ENCODE peak calls at places on chromosomes 6 and 20, in six cellular contexts. Z, A, C, Q, G and O are unnamed samples.

GRCh38 chr6:14882394-14883073 is 363.3 kb upstream of the JARID2 start:
- DNase-seq in C (peak), A (no peak), G (no peak), Q (no peak), Z (no peak), O (no peak)

GRCh38 chr6:75230484-75231325 is 12.9 kb downstream of the COX7A2 start:
- DNase-seq in C (peak), Q (peak), Z (peak), A (peak), G (no peak), O (peak)

GRCh38 chr20:62208805-62209755 is 11.0 kb downstream of the HRH3 start:
- DNase-seq in G (no peak), Z (no peak), A (no peak), C (no peak), Q (peak), O (peak)

GRCh38 chr6:21317634-21318033 is 275.9 kb upstream of the SOX4 start:
- DNase-seq in A (no peak), Q (no peak), G (no peak), Z (no peak), C (no peak), O (no peak)

GRCh38 chr20:63253438-63254236 is 626 bp downstream of the NKAIN4 start:
- DNase-seq in G (no peak), A (peak), Q (no peak), C (no peak), Z (peak), O (peak)

GRCh38 chr6:166471797-166472260 is 89.1 kb upstream of the MPC1 start:
- DNase-seq in G (no peak), Z (no peak), A (no peak), C (no peak), Q (no peak), O (no peak)

GRCh38 chr6:3577517-3577916 is 120.7 kb upstream of the SLC22A23 start:
- DNase-seq in Q (no peak), G (no peak), Z (no peak), C (no peak), A (no peak), O (no peak)

GRCh38 chr20:51366155-51366886 is 176.2 kb downstream of the NFATC2 start:
- DNase-seq in Z (peak), G (no peak), Q (no peak), C (peak), A (no peak), O (peak)

GRCh38 chr6:30782425-30783014 is 38.2 kb upstream of the IER3 start:
- DNase-seq in G (no peak), Z (peak), Q (no peak), C (peak), A (no peak), O (no peak)

GRCh38 chr6:47440722-47441121 is 36.9 kb upstream of the CD2AP start:
- DNase-seq in G (no peak), A (no peak), C (no peak), Z (no peak), Q (no peak), O (no peak)

GRCh38 chr6:75934643-75935472 is 137.6 kb downstream of the IMPG1 start:
- DNase-seq in A (peak), C (peak), Z (peak), Q (peak), G (no peak), O (peak)

GRCh38 chr20:53100476-53100911 is 128.3 kb downstream of the TSHZ2 start:
- DNase-seq in Z (peak), G (no peak), Q (no peak), A (peak), C (no peak), O (no peak)

GRCh38 chr20:50746138-50746940 is 15.0 kb downstream of the PARD6B start:
- DNase-seq in G (no peak), C (no peak), A (no peak), Z (no peak), Q (no peak), O (no peak)

GRCh38 chr6:85641522-85641915 is 1.2 kb downstream of the SYNCRIP start:
- DNase-seq in Z (peak), A (no peak), C (peak), Q (peak), G (no peak), O (no peak)

GRCh38 chr20:20014659-20015058 is 2.5 kb upstream of the NAA20 start:
- DNase-seq in A (no peak), Z (no peak), Q (no peak), G (no peak), C (no peak), O (no peak)

GRCh38 chr20:11849270-11849920 is 68.3 kb upstream of the BTBD3 start:
- DNase-seq in Q (no peak), A (no peak), C (peak), Z (peak), G (no peak), O (no peak)

GRCh38 chr6:29954272-29954671 is 11.9 kb downstream of the HLA-A start:
- DNase-seq in C (no peak), Q (no peak), A (no peak), Z (no peak), G (no peak), O (no peak)

GRCh38 chr6:108116781-108117426 is 42.4 kb upstream of the OSTM1 start:
- DNase-seq in Z (no peak), A (no peak), G (no peak), Q (no peak), C (no peak), O (no peak)

GRCh38 chr6:137740967-137741761 is 125.9 kb upstream of the TNFAIP3 start:
- DNase-seq in Q (no peak), Z (no peak), A (no peak), G (no peak), C (no peak), O (peak)

GRCh38 chr6:2651536-2651935 is 99.2 kb downstream of the MYLK4 start:
- DNase-seq in A (no peak), Q (no peak), G (no peak), Z (no peak), C (no peak), O (no peak)

GRCh38 chr6:41059569-41059968 is 6.6 kb downstream of the APOBEC2 start:
- DNase-seq in C (peak), Q (peak), Z (peak), G (no peak), A (no peak), O (peak)

GRCh38 chr20:23923311-23923710 is 43.8 kb upstream of the CST5 start:
- DNase-seq in Z (no peak), G (no peak), Q (no peak), C (no peak), A (no peak), O (no peak)

GRCh38 chr20:63586797-63587196 is 12.8 kb upstream of the HELZ2 start:
- DNase-seq in C (no peak), Z (no peak), Q (no peak), A (no peak), G (no peak), O (no peak)

GRCh38 chr6:113649276-113649675 is 207.9 kb upstream of the MARCKS start:
- DNase-seq in Z (no peak), C (no peak), G (no peak), A (no peak), Q (no peak), O (no peak)

GRCh38 chr6:13422601-13423247 is 64.7 kb downstream of the GFOD1 start:
- DNase-seq in C (peak), Q (no peak), G (peak), A (peak), Z (peak), O (peak)

GRCh38 chr6:169988769-169989550 is 237.5 kb downstream of the ERMARD start:
- DNase-seq in G (no peak), Z (no peak), Q (no peak), A (no peak), C (no peak), O (no peak)

GRCh38 chr6:159594106-159594749 is 98.8 kb downstream of the SOD2 start:
- DNase-seq in Q (no peak), G (no peak), Z (no peak), C (peak), A (no peak), O (no peak)

GRCh38 chr6:1040393-1040792 is 271.5 kb upstream of the FOXQ1 start:
- DNase-seq in C (no peak), Q (no peak), Z (no peak), G (no peak), A (no peak), O (no peak)

GRCh38 chr20:11090751-11091150 is 417.0 kb upstream of the JAG1 start:
- DNase-seq in A (no peak), G (no peak), Z (no peak), C (no peak), Q (no peak), O (no peak)

GRCh38 chr6:32148722-32149576 is 2.8 kb downstream of the PRRT1 start:
- DNase-seq in Q (no peak), Z (peak), A (no peak), G (peak), C (no peak), O (peak)

GRCh38 chr20:11395581-11395980 is 522.1 kb upstream of the BTBD3 start:
- DNase-seq in Z (no peak), G (no peak), C (peak), A (no peak), Q (no peak), O (no peak)

GRCh38 chr6:19851273-19852089 is 14.3 kb downstream of the ID4 start:
- DNase-seq in Z (peak), G (no peak), Q (peak), A (peak), C (peak), O (peak)

GRCh38 chr6:134299236-134299635 is 18.7 kb downstream of the SGK1 start:
- DNase-seq in C (peak), Q (no peak), A (no peak), G (no peak), Z (peak), O (no peak)

GRCh38 chr6:134291156-134291555 is 26.8 kb downstream of the SGK1 start:
- DNase-seq in G (no peak), C (no peak), A (no peak), Q (no peak), Z (no peak), O (no peak)

GRCh38 chr6:134293659-134294161 is 24.2 kb downstream of the SGK1 start:
- DNase-seq in G (no peak), C (no peak), Q (peak), A (no peak), Z (peak), O (no peak)

GRCh38 chr6:134295953-134296553 is 21.9 kb downstream of the SGK1 start:
- DNase-seq in A (no peak), C (peak), Q (peak), Z (peak), G (no peak), O (peak)

GRCh38 chr6:134296762-134297161 is 21.1 kb downstream of the SGK1 start:
- DNase-seq in C (no peak), Z (no peak), A (no peak), G (no peak), Q (no peak), O (no peak)
- H3K4me3 ChIP-seq in C (no peak), Z (no peak), A (no peak), G (no peak), Q (no peak), O (no peak)

DNA sequence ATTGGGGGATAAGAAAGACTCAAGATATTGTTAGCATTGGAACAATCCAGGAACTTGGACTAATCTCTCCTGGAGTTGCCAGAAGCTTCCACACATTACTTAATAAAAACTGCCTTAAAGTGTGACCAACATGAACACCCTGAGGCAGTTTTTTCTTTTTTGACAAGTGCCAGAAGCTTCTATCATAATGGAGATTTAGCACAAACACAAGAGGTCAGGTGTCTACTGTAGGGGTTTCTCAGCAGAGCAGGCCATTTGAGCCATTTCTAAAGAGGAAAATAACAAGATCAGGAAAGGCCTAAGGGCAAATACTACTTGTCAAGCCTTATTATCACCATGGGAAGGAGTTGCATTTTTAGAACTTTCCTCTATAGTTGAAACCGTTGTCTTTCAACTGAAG is 361.5 kb downstream of the EPM2A start:
- DNase-seq in G (no peak), C (no peak), Q (no peak), A (no peak), Z (no peak), O (no peak)
- H2BK120ac ChIP-seq in G (no peak), C (no peak), Q (no peak), A (no peak), Z (no peak), O (no peak)

DNA sequence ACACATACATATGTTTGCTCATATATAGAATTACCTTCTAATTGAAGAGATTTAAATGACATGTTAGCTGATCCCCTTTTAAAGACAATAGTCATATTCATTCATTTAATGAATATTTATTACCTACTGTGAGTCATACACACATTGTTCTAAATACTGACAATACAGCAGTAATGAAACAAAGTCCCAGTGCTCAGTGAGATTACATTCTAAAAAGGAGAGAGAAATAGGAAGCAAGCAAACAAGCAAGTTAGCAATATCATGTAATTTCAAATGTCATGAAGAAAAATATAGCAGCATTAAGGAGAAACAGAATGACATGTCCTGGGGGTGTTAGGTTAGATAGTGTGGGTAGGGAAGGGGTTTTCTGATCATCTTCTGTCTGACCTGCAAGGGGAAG is 136.3 kb downstream of the ADGRB3 start:
- DNase-seq in Z (no peak), G (no peak), A (no peak), C (no peak), Q (no peak), O (no peak)
- H3K4me3 ChIP-seq in Z (no peak), G (no peak), A (no peak), C (no peak), Q (no peak), O (no peak)

GRCh38 chr6:128520436-128521301 is at the start of gene PTPRK:
- DNase-seq in Q (peak), G (peak), A (peak), C (peak), Z (peak), O (peak)
- H2BK120ac ChIP-seq in Q (peak), G (peak), A (peak), C (peak), Z (peak), O (no peak)

GRCh38 chr20:1783245-1783644 is 112.0 kb upstream of the SIRPA start:
- DNase-seq in Z (no peak), G (no peak), A (no peak), C (no peak), Q (no peak), O (no peak)
- H3K4me3 ChIP-seq in Z (no peak), G (no peak), A (peak), C (no peak), Q (no peak), O (no peak)

DNA sequence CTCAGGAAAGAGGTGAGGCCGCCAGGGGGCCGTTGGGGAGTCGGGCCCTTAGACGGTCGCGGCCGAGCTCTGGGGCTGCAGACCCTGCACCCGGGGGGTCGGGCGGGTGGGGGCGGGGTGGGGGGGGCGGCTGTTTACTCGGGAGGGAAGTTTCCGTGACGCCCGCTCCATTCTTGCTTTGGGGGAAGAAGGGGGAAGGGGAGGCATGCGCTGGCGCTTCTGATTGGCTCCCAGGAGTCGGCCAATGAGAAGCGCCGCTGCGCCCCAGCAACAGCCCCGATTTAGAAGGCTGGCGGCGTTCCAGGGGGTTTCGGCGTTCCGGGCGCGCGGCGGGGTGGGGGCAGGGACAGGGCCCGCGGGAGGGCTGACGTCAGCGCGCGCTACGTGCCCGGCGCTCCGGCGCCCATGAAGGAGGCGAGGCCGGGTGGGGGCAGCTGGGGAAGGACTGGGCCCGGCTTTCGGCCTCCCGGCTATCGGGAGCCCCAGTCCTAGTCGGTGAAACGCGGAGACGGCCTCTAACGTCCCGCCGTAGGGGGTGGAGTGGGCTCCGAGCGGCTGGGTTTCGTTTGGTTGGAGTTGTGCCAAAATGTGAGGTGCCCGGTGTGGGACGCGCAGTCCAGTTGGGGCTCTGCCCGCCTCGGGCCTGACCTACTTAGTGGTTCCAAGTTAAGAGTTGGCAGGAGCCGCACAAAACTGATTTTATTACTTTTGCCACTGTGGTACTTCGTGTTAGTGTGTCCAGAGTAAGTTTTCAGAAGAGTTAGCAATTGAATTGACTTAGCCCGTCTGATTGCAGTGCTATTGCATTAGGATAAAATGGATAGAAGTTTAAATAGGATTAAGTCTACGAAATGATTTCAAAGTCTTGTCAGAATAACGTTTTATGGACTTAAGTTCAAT is 1.1 kb downstream of the PNRC1 start:
- DNase-seq in C (peak), G (peak), Q (peak), A (peak), Z (peak), O (peak)
- H2BK120ac ChIP-seq in C (peak), G (no peak), Q (peak), A (peak), Z (peak), O (peak)

GRCh38 chr6:152290693-152291092 is 346.5 kb downstream of the SYNE1 start:
- DNase-seq in Q (no peak), Z (no peak), C (no peak), G (no peak), A (no peak), O (no peak)

GRCh38 chr6:152295920-152296319 is 341.2 kb downstream of the SYNE1 start:
- DNase-seq in C (no peak), Q (no peak), G (no peak), A (no peak), Z (no peak), O (no peak)

GRCh38 chr6:152293404-152293803 is 343.8 kb downstream of the SYNE1 start:
- DNase-seq in G (no peak), Z (no peak), A (no peak), Q (no peak), C (no peak), O (no peak)

GRCh38 chr6:152295346-152295745 is 341.8 kb downstream of the SYNE1 start:
- DNase-seq in Q (no peak), Z (peak), A (no peak), C (peak), G (no peak), O (no peak)

GRCh38 chr6:152292595-152292994 is 344.6 kb downstream of the SYNE1 start:
- DNase-seq in Q (no peak), Z (no peak), G (no peak), C (no peak), A (no peak), O (no peak)
- H3K4me3 ChIP-seq in Q (no peak), Z (no peak), G (no peak), C (no peak), A (no peak), O (no peak)